ENCODE peak calls at places on chromosomes 16 and 17, in seven cellular contexts. Y is GM23338, E is endothelial cell of umbilical vein, G is SK-N-SH, S is stomach, H is suprapubic skin, A is sigmoid colon. R is an unnamed sample.

GRCh38 chr16:10518479-10519041 is 61.8 kb downstream of the EMP2 start:
- DNase-seq in Y (no peak), E (no peak), G (no peak), S (no peak), H (no peak), A (peak), R (no peak)

GRCh38 chr16:149024-149675 is 3.3 kb upstream of the HBZ start:
- DNase-seq in Y (no peak), E (no peak), G (peak), S (no peak), H (no peak), A (no peak), R (no peak)

GRCh38 chr16:67431077-67431804 is at the start of gene HSD11B2:
- DNase-seq in Y (peak), E (peak), G (peak), S (peak), H (no peak), A (no peak), R (no peak)

GRCh38 chr16:12067714-12068401 is 91.3 kb downstream of the SNX29 start:
- DNase-seq in Y (peak), E (peak), G (peak), S (peak), H (no peak), A (no peak), R (peak)

GRCh38 chr16:30394603-30395154 is 541 bp upstream of the ZNF48 start:
- DNase-seq in Y (peak), E (peak), G (no peak), S (no peak), H (no peak), A (no peak), R (no peak)

GRCh38 chr17:63116967-63117366 is 150.9 kb downstream of the TANC2 start:
- DNase-seq in Y (peak), E (no peak), G (peak), S (no peak), H (no peak), A (no peak), R (no peak)

GRCh38 chr17:80869476-80869875 is 122.2 kb upstream of the CHMP6 start:
- DNase-seq in Y (no peak), E (no peak), G (no peak), S (no peak), H (no peak), A (peak), R (no peak)

GRCh38 chr16:24537474-24538337 is 1.7 kb upstream of the RBBP6 start:
- DNase-seq in Y (peak), E (no peak), G (peak), S (no peak), H (no peak), A (no peak), R (no peak)

GRCh38 chr16:88628512-88628974 is 9.8 kb upstream of the IL17C start:
- DNase-seq in Y (peak), E (peak), G (peak), S (no peak), H (no peak), A (no peak), R (no peak)

DNA sequence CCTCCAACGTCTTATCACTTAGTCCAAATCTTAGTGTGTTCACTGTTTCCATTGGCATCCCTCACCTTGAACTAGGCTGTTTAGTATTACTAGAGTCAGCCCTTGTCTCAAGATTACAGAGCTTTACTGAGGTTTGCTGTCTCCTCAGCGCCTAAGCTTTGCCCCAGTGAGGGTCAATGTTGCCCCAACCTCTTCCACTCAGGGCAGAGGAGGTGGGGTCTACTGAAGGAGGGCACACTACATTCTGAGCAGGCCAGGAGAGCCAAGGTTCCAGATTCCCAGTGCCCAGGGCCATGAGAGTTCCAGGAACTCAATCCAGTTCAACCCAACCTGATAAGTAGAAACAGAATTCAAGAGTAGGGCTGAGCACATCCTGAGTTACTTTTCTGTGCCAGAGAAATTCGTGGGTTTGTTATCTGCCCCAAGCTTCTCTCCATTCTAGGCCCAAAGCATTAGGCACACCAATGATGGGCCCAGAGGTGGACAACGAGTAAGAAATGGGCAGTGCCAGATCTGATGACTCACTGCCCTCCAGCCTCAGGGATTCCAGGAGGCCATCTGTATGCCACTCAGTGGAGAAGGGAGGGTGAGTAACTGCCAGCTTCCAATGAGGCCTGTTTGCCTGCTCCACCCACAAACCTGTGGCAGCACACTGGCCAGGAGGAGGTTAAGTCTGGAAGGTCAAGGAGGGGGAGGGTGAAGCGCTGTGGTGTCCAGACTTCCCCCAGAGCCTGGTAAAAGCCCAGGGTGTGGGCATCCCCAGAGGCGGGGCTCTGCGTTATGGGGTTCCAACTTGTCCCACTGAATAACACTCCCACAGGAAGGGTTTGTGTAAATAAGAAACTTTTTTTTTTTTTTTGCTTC is 8.2 kb downstream of the TUBG2 start:
- DNase-seq in Y (no peak), E (peak), G (peak), S (peak), H (no peak), A (no peak), R (peak)
- TF ChIP-seq POLR2AphosphoS5 in Y (peak), E (no peak), G (peak), S (no peak), H (no peak), A (no peak), R (peak)

DNA sequence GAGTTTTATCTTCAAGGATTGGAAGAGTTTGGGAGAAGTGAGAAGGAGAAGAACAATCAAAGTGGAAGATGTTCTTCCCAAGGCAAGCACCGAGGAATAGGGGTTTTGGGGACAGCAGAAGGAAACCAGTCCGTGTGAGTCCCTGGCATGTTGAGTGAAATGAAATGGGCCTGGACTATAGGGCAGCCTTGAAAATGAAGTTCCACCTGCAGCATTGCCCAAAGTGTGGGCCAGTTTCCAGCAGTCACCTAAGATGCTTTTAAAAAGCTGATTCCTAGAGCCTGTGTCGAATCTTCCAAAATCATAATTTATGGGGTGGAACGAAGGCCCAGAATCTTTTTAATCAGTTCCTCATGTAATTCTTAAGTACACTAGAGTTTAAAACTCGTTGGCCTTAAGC is 59.9 kb upstream of the DNAH9 start:
- DNase-seq in Y (no peak), E (no peak), G (no peak), S (no peak), H (no peak), A (no peak), R (no peak)
- TF ChIP-seq CTCF in Y (no peak), E (no peak), G (no peak), S (no peak), H (no peak), A (no peak), R (no peak)

DNA sequence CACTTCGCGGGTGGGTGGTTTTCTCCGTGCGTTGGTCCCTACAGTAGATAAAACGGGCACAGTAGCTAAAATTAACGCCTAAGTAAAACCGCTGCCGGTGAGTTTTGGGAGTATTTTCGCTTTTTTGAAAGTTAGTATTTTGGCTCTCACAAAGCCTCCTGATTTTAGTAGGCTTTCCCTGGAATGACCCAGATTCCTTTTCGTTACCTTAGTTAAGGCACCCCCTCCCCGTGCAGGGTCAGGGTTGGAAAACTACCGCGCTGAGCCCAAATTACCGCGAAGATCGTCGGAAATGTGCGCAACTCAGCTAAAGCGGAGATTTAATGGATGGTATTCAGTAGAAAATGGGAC is 28.3 kb upstream of the ST6GALNAC1 start:
- DNase-seq in Y (no peak), E (no peak), G (no peak), S (no peak), H (no peak), A (no peak), R (no peak)
- TF ChIP-seq POLR2AphosphoS5 in Y (peak), E (no peak), G (peak), S (no peak), H (no peak), A (no peak), R (no peak)

GRCh38 chr17:39699818-39700147 is at the start of gene ERBB2:
- DNase-seq in Y (peak), E (peak), G (no peak), S (peak), H (no peak), A (peak), R (peak)
- TF ChIP-seq CTCF in Y (no peak), E (no peak), G (no peak), S (no peak), H (no peak), A (no peak), R (no peak)

GRCh38 chr16:69378036-69378435 is 7.8 kb downstream of the TERF2 start:
- DNase-seq in Y (no peak), E (no peak), G (no peak), S (no peak), H (no peak), A (no peak), R (peak)
- TF ChIP-seq POLR2AphosphoS5 in Y (no peak), E (no peak), G (no peak), S (no peak), H (no peak), A (no peak), R (no peak)

GRCh38 chr16:2223375-2224182 is at the start of gene E4F1:
- DNase-seq in Y (peak), E (peak), G (peak), S (peak), H (peak), A (peak), R (peak)
- TF ChIP-seq CTCF in Y (no peak), E (no peak), G (no peak), S (no peak), H (no peak), A (no peak), R (no peak)